ENCODE peak calls at places on chromosomes 4 and X, in five cellular contexts. I is mesothelial cell of epicardium; R is nucleus accumbens; M is stimulated activated CD4-positive, alpha-beta T cell treated with anti-CD3 and anti-CD28 coated beads, Interleukin-15, amount 100 ng/mL, for 1 hour; H is EH. Z is an unnamed sample.

GRCh38 chr4:177583000-177583399 is 140.8 kb upstream of the AGA start:
- DNase-seq in H (peak), M (no peak), I (no peak), R (no peak), Z (no peak)

GRCh38 chr4:13678186-13678924 is 50.8 kb upstream of the BOD1L1 start:
- DNase-seq in I (no peak), H (peak), R (no peak), M (no peak), Z (no peak)

GRCh38 chr4:4837921-4838601 is 21.4 kb upstream of the MSX1 start:
- DNase-seq in R (no peak), I (no peak), M (no peak), H (no peak), Z (no peak)

GRCh38 chrX:149648932-149649331 is 17.3 kb upstream of the TMEM185A start:
- DNase-seq in H (no peak), M (no peak), I (no peak), R (no peak), Z (no peak)

GRCh38 chr4:54400802-54401201 is 171.7 kb downstream of the PDGFRA start:
- DNase-seq in I (no peak), H (peak), R (peak), M (no peak), Z (no peak)

GRCh38 chr4:2247128-2248043 is 5.5 kb upstream of the HAUS3 start:
- DNase-seq in H (no peak), R (no peak), M (no peak), I (no peak), Z (no peak)

GRCh38 chrX:151402719-151403390 is 5.8 kb downstream of the VMA21 start:
- DNase-seq in I (no peak), H (no peak), M (no peak), R (no peak), Z (no peak)

GRCh38 chr4:107740381-107740780 is 20.3 kb upstream of the PAPSS1 start:
- DNase-seq in H (peak), R (no peak), M (no peak), I (no peak), Z (no peak)

GRCh38 chrX:42755820-42756219 is 22.1 kb downstream of the PPP1R2C start:
- DNase-seq in H (peak), I (no peak), R (no peak), M (no peak), Z (no peak)

GRCh38 chrX:79366888-79367749 is at the start of gene ITM2A:
- DNase-seq in H (no peak), I (peak), R (no peak), M (peak), Z (peak)